ENCODE peak calls at places on chromosomes 16 and 17, in four cellular contexts. P is GM06990, Z is PC-9, M is ovary. C is an unnamed sample.

GRCh38 chr16:19843371-19843770 is 41.3 kb downstream of the GPRC5B start:
- DNase-seq in M (no peak), P (no peak), Z (no peak), C (no peak)

GRCh38 chr16:27191352-27191924 is 11.9 kb upstream of the KDM8 start:
- DNase-seq in P (no peak), Z (no peak), M (no peak), C (no peak)

GRCh38 chr16:13961099-13961811 is 41.3 kb downstream of the ERCC4 start:
- DNase-seq in P (no peak), Z (no peak), M (no peak), C (no peak)

GRCh38 chr17:74212262-74212912 is 984 bp upstream of the TTYH2 start:
- DNase-seq in M (no peak), P (peak), Z (no peak), C (peak)

GRCh38 chr17:62675260-62675659 is 47.8 kb downstream of the MRC2 start:
- DNase-seq in P (no peak), M (no peak), Z (no peak), C (no peak)

GRCh38 chr17:82959242-82959930 is 119.6 kb upstream of the ZNF750 start:
- DNase-seq in Z (no peak), M (no peak), P (no peak), C (no peak)

GRCh38 chr17:39235555-39236221 is 9.9 kb upstream of the STAC2 start:
- DNase-seq in M (no peak), P (peak), Z (no peak), C (peak)

GRCh38 chr17:48483004-48483403 is 47.8 kb downstream of the HOXB1 start:
- DNase-seq in Z (no peak), M (no peak), P (no peak), C (no peak)

GRCh38 chr16:27999687-28000086 is 63.8 kb downstream of the GSG1L start:
- DNase-seq in M (no peak), Z (no peak), P (no peak), C (no peak)

GRCh38 chr17:75115545-75115944 is 5.8 kb downstream of the ARMC7 start:
- DNase-seq in M (no peak), P (no peak), Z (no peak), C (no peak)

GRCh38 chr17:19800571-19800970 is 52.5 kb upstream of the ALDH3A1 start:
- DNase-seq in M (no peak), P (no peak), Z (no peak), C (peak)

GRCh38 chr16:75105306-75106061 is 11.1 kb downstream of the LDHD start:
- DNase-seq in Z (no peak), P (no peak), M (peak), C (no peak)

GRCh38 chr16:28181557-28181914 is 30.2 kb downstream of the XPO6 start:
- DNase-seq in P (no peak), Z (peak), M (no peak), C (peak)

GRCh38 chr17:40075216-40076100 is 12.7 kb downstream of the THRA start:
- DNase-seq in M (peak), Z (peak), P (no peak), C (peak)

GRCh38 chr17:28985950-28986713 is 19.7 kb downstream of the SEZ6 start:
- DNase-seq in Z (no peak), P (no peak), M (no peak), C (no peak)

GRCh38 chr17:2215616-2216364 is 87.8 kb downstream of the SMG6 start:
- DNase-seq in M (peak), Z (no peak), P (peak), C (peak)

GRCh38 chr17:63751806-63752205 is 10.2 kb upstream of the STRADA start:
- DNase-seq in P (no peak), Z (no peak), M (no peak), C (no peak)

GRCh38 chr16:48632137-48632774 is 22.3 kb upstream of the N4BP1 start:
- DNase-seq in M (no peak), Z (no peak), P (no peak), C (no peak)

GRCh38 chr17:31698751-31699150 is 160.3 kb downstream of the COPRS start:
- DNase-seq in M (no peak), P (no peak), Z (no peak), C (no peak)

GRCh38 chr16:50781043-50781442 is 39.2 kb downstream of the CYLD start:
- DNase-seq in P (no peak), Z (no peak), M (no peak), C (no peak)

GRCh38 chr17:40819528-40820125 is 2.8 kb downstream of the KRT10 start:
- DNase-seq in P (no peak), M (no peak), Z (no peak), C (no peak)

GRCh38 chr16:88941933-88942909 is 34.8 kb downstream of the CBFA2T3 start:
- DNase-seq in P (peak), M (peak), Z (peak), C (peak)

GRCh38 chr17:67442787-67443624 is 65.9 kb downstream of the PITPNC1 start:
- DNase-seq in P (no peak), Z (no peak), M (no peak), C (no peak)

GRCh38 chr16:23423496-23424049 is 29.4 kb downstream of the COG7 start:
- DNase-seq in P (no peak), Z (peak), M (peak), C (no peak)

GRCh38 chr17:1083451-1084187 is 86.7 kb downstream of the TIMM22 start:
- DNase-seq in Z (no peak), M (no peak), P (no peak), C (no peak)

GRCh38 chr17:81180836-81181810 is 15.1 kb upstream of the AATK start:
- DNase-seq in Z (no peak), P (no peak), M (no peak), C (no peak)

GRCh38 chr17:81183316-81183715 is 17.3 kb upstream of the AATK start:
- DNase-seq in Z (no peak), M (no peak), P (no peak), C (no peak)

GRCh38 chr17:81183807-81184206 is 17.8 kb upstream of the AATK start:
- DNase-seq in P (no peak), Z (no peak), M (no peak), C (no peak)

GRCh38 chr17:81181811-81182185 is 15.8 kb upstream of the AATK start:
- DNase-seq in Z (no peak), P (no peak), M (no peak), C (no peak)

DNA sequence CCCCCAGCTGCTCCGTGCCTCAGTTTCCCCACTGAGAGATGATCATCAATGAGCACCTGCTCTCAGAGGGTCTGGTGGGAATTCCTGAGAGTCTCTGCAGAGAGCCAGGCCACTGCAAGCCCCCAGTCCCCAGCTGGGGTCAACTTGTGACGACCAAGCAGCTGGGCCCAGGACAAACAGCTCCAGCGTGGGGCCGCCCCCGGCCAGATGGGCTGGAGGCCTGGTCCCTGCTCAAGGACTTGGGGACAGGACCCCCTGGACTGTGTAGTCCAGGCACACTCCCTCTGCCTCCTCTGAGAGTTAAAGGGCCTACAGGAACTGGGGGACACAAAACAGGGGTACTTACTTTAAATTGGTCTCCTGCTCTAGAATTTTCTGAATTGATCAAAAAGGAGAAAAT is 16.6 kb upstream of the AATK start:
- DNase-seq in Z (no peak), P (no peak), M (no peak), C (no peak)
- TF ChIP-seq CTCF in Z (no peak), P (no peak), M (no peak), C (no peak)

GRCh38 chr16:56626685-56627084 is 1.1 kb downstream of the MT1E start:
- DNase-seq in Z (no peak), M (no peak), P (no peak), C (no peak)
- H3K4me3 ChIP-seq in Z (no peak), M (peak), P (no peak), C (no peak)

GRCh38 chr17:7440823-7441174 is 1.5 kb downstream of the FGF11 start:
- DNase-seq in P (peak), Z (no peak), M (no peak), C (peak)
- TF ChIP-seq CTCF in P (no peak), Z (no peak), M (no peak), C (no peak)

GRCh38 chr17:4584125-4584834 is at the start of gene SMTNL2:
- DNase-seq in Z (no peak), M (peak), P (no peak), C (no peak)

GRCh38 chr17:4583796-4584124 is 569 bp upstream of the SMTNL2 start:
- DNase-seq in Z (no peak), P (no peak), M (peak), C (no peak)

GRCh38 chr17:4586043-4586442 is 1.7 kb downstream of the SMTNL2 start:
- DNase-seq in M (no peak), Z (no peak), P (no peak), C (no peak)

GRCh38 chr17:4585203-4585939 is 1.0 kb downstream of the SMTNL2 start:
- DNase-seq in P (no peak), Z (no peak), M (no peak), C (no peak)

DNA sequence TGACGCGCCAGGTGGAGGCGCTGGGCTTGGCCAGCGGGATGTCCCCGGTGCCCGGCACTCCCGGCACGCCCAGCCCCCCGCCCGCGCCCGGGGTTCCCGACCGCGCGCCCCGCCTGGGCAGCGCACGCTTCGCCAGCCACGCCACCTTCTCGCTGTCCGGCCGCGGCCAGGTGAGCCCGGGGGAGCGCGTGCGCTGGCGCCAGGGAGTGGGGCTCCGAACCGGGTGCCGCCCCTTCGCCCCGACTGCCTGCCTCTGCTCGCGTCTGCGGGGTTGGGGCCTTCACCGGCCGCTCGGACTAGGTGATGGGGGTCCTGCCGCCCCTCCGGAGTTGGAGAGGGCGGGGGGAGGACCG is 482 bp downstream of the SMTNL2 start:
- DNase-seq in M (no peak), Z (no peak), P (no peak), C (no peak)
- H3K4me3 ChIP-seq in M (peak), Z (no peak), P (no peak), C (no peak)

DNA sequence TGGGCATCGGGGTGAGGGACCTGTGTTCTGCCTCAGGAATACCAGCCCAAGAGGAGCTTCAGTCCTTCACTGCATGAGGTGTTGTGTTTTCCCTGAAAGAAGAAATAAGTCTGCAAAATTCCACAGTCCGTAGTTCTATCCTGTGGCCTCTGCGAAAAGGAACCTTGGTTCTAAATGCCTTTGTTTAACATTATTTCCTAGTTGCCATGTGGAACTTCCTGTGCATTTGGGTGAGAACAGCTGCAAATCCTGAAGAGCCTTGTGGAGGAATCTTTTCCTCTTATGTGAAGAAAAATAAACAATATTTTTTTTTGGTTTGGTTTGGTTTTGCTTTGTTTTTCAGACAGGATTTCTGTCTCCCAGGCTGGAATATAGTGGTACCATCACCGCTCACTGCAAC is 9.8 kb downstream of the PSKH1 start:
- DNase-seq in Z (no peak), P (no peak), M (no peak), C (no peak)
- TF ChIP-seq CTCF in Z (no peak), P (no peak), M (no peak), C (no peak)

GRCh38 chr16:21275529-21275928 is 2.6 kb downstream of the CRYM start:
- DNase-seq in Z (no peak), M (no peak), P (no peak), C (no peak)

GRCh38 chr16:21279501-21279900 is 1.4 kb upstream of the CRYM start:
- DNase-seq in P (no peak), Z (no peak), M (no peak), C (no peak)

GRCh38 chr16:21277927-21278706 is at the start of gene CRYM:
- DNase-seq in P (peak), Z (peak), M (peak), C (peak)

GRCh38 chr16:21276090-21276489 is 2.0 kb downstream of the CRYM start:
- DNase-seq in Z (no peak), P (no peak), M (no peak), C (peak)

DNA sequence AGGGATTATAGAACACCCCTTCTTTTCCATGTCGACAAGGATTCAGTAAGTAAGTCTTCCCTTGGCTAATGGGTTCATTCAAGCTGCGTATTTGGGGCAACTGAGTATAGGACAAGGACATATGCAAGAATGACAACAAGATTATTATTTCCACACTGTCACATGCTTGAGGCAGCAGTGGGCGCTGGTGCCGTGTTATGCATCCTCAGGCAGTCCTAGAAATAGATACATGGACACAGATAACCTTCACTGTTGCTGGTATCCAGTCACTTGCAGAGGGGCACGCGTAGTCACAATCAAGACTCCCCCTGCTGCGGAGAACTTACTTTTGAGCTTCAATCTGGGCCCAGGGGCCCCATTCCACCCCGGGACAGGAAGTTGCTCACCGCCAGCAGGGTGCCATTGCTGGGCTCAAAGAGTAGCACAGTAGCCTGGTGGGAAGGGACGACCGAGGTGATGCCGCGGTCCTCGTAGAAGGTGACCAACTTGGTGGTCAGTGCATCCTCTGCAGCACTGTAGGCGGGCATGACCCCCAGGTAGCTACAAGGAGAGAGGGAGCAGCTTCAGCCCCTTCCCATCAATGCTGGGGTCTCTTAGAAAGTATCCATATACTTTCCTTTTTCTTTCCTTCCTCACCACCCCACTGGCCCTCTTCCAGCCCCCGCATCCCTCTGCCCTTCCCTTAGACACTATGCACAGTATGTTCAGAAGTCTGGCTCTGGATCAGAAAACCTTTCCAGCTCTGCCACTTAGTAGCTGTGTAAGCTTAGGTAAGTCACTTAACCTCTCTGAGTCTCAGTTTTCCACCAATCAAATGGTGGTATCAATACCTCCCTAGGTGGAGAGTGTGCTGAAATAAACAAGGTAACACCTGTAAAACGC is 804 bp downstream of the CRYM start:
- DNase-seq in Z (no peak), M (no peak), P (no peak), C (no peak)
- H3K4me3 ChIP-seq in Z (peak), M (no peak), P (peak), C (peak)